ENCODE peak calls at places on chromosomes 5 and 9, in seven cellular contexts. H, A, M, F, U, I and X are unnamed samples.
A peak's percentile ranks its signal among the peaks of the same experiment; 100 is the strongest.

GRCh38 chr5:38316544-38317224 is 58.3 kb downstream of the EGFLAM start:
- DNase-seq in H (peak; percentile 74), A (peak; percentile 90), M (no peak), F (no peak), U (peak; percentile 56), I (no peak), X (peak; percentile 23)

GRCh38 chr5:170287532-170287931 is 10.0 kb downstream of the LCP2 start:
- DNase-seq in H (peak; percentile 75), A (no peak), M (no peak), F (no peak), U (peak; percentile 63), I (no peak), X (no peak)

GRCh38 chr9:122366074-122366672 is 4.7 kb upstream of the PTGS1 start:
- DNase-seq in H (no peak), A (no peak), M (no peak), F (no peak), U (no peak), I (no peak), X (no peak)

GRCh38 chr9:33458444-33458843 is 11.1 kb upstream of the AQP3 start:
- DNase-seq in H (no peak), A (no peak), M (peak; percentile 63), F (peak; percentile 82), U (no peak), I (no peak), X (no peak)

GRCh38 chr9:109975574-109976327 is 195.8 kb downstream of the PALM2AKAP2 start:
- DNase-seq in H (peak; percentile 87), A (no peak), M (no peak), F (no peak), U (no peak), I (no peak), X (no peak)

GRCh38 chr5:149260761-149261160 is 10.9 kb upstream of the AFAP1L1 start:
- DNase-seq in H (no peak), A (no peak), M (no peak), F (peak; percentile 82), U (no peak), I (no peak), X (no peak)

GRCh38 chr5:31523041-31523440 is 8.9 kb downstream of the DROSHA start:
- DNase-seq in H (no peak), A (no peak), M (no peak), F (no peak), U (no peak), I (no peak), X (no peak)

GRCh38 chr5:107169871-107170270 is 500.9 kb downstream of the EFNA5 start:
- DNase-seq in H (no peak), A (no peak), M (no peak), F (no peak), U (no peak), I (no peak), X (no peak)

GRCh38 chr5:52798952-52799351 is 11.2 kb downstream of the ITGA1 start:
- DNase-seq in H (no peak), A (no peak), M (peak; percentile 33), F (no peak), U (no peak), I (no peak), X (no peak)

GRCh38 chr5:97501965-97502305 is 318.9 kb upstream of the RIOK2 start:
- DNase-seq in H (peak; percentile 6), A (no peak), M (no peak), F (no peak), U (no peak), I (no peak), X (no peak)

GRCh38 chr5:115377468-115378217 is 81.2 kb upstream of the CCDC112 start:
- DNase-seq in H (peak; percentile 95), A (peak; percentile 67), M (no peak), F (peak; percentile 66), U (no peak), I (no peak), X (peak; percentile 93)

GRCh38 chr9:76542360-76542759 is 83.4 kb downstream of the GCNT1 start:
- DNase-seq in H (no peak), A (no peak), M (peak; percentile 76), F (no peak), U (no peak), I (no peak), X (no peak)

GRCh38 chr9:127746959-127747569 is 12.0 kb upstream of the TOR2A start:
- DNase-seq in H (no peak), A (no peak), M (no peak), F (no peak), U (no peak), I (no peak), X (no peak)

GRCh38 chr9:89608646-89609335 is 4.0 kb downstream of the GADD45G start:
- DNase-seq in H (no peak), A (no peak), M (no peak), F (no peak), U (no peak), I (no peak), X (no peak)

GRCh38 chr9:111463036-111463435 is 21.1 kb downstream of the ECPAS start:
- DNase-seq in H (no peak), A (no peak), M (no peak), F (no peak), U (no peak), I (no peak), X (no peak)

GRCh38 chr9:91001146-91001611 is 199.6 kb downstream of the SYK start:
- DNase-seq in H (peak; percentile 79), A (no peak), M (no peak), F (peak; percentile 100), U (peak; percentile 41), I (no peak), X (peak; percentile 23)

GRCh38 chr9:107738789-107739188 is 249.2 kb upstream of the KLF4 start:
- DNase-seq in H (peak; percentile 81), A (no peak), M (no peak), F (no peak), U (peak; percentile 50), I (no peak), X (no peak)

GRCh38 chr5:116498478-116498877 is 76.1 kb downstream of the SEMA6A start:
- DNase-seq in H (no peak), A (no peak), M (no peak), F (no peak), U (no peak), I (no peak), X (no peak)

GRCh38 chr9:127131871-127132270 is 9.4 kb upstream of the ANGPTL2 start:
- DNase-seq in H (peak; percentile 86), A (no peak), M (no peak), F (peak; percentile 28), U (no peak), I (no peak), X (no peak)

GRCh38 chr5:113022661-113023060 is 46.1 kb downstream of the DCP2 start:
- DNase-seq in H (no peak), A (no peak), M (no peak), F (peak; percentile 36), U (no peak), I (no peak), X (no peak)

GRCh38 chr9:1969898-1970297 is 45.2 kb upstream of the SMARCA2 start:
- DNase-seq in H (no peak), A (no peak), M (no peak), F (no peak), U (no peak), I (no peak), X (no peak)

GRCh38 chr9:121386442-121387175 is 16.6 kb upstream of the STOM start:
- DNase-seq in H (no peak), A (no peak), M (no peak), F (no peak), U (no peak), I (no peak), X (no peak)

GRCh38 chr5:36323926-36324781 is 22.5 kb upstream of the RANBP3L start:
- DNase-seq in H (no peak), A (no peak), M (no peak), F (no peak), U (no peak), I (no peak), X (no peak)

GRCh38 chr5:128213340-128213739 is 129.8 kb downstream of the SLC12A2 start:
- DNase-seq in H (peak; percentile 81), A (peak; percentile 56), M (peak; percentile 77), F (peak; percentile 46), U (peak; percentile 31), I (peak; percentile 62), X (no peak)

GRCh38 chr5:143440448-143441102 is 37.1 kb upstream of the NR3C1 start:
- DNase-seq in H (no peak), A (peak; percentile 17), M (no peak), F (no peak), U (no peak), I (no peak), X (no peak)

GRCh38 chr9:89923961-89924504 is 319.2 kb downstream of the GADD45G start:
- DNase-seq in H (peak; percentile 21), A (no peak), M (peak; percentile 7), F (no peak), U (no peak), I (no peak), X (no peak)

GRCh38 chr9:15182003-15182695 is 124.9 kb downstream of the TTC39B start:
- DNase-seq in H (no peak), A (no peak), M (no peak), F (no peak), U (no peak), I (peak; percentile 12), X (no peak)

GRCh38 chr5:179819296-179820126 is 1.2 kb upstream of the SQSTM1 start:
- DNase-seq in H (peak; percentile 70), A (no peak), M (peak; percentile 65), F (peak; percentile 52), U (peak; percentile 56), I (no peak), X (no peak)
- H3K4me3 ChIP-seq in H (no peak overlapping the region), A (peak overlapping the region; percentile 3), M (no peak overlapping the region), F (no peak overlapping the region), U (no peak overlapping the region), I (no peak overlapping the region), X (peak overlapping the region; percentile 99)

DNA sequence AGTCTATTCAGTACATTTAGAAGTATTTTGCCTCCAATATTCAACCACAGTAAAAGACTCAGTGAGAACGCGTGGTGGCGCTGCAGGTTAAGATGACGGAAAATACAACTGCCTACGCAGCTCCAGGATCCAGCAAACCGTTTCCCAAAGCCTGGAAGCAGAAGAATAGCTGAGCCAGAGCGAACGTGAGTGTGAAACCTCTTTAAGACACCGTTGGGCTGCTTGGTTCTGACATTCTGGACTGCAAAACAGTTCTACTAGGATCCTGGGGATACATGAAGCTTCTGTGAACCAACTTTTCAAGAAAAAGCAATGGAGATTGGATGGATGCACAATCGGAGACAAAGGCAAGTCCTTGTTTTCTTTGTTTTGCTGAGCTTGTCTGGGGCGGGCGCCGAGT is at the start of gene PCDHB16:
- DNase-seq in H (peak; percentile 17), A (no peak), M (no peak), F (peak; percentile 3), U (no peak), I (peak; percentile 50), X (no peak)
- H3K4me3 ChIP-seq in H (no peak within 1 kb of the TSS), A (no peak within 1 kb of the TSS), M (no peak within 1 kb of the TSS), F (no peak within 1 kb of the TSS), U (peak within 1 kb of the TSS; percentile 1), I (peak within 1 kb of the TSS; percentile 22), X (peak within 1 kb of the TSS; percentile 2)

GRCh38 chr5:146345240-146345577 is 6.6 kb downstream of the POU4F3 start:
- DNase-seq in H (no peak), A (no peak), M (no peak), F (no peak), U (no peak), I (no peak), X (no peak)
- H3K4me3 ChIP-seq in H (no peak overlapping the region), A (no peak overlapping the region), M (no peak overlapping the region), F (no peak overlapping the region), U (no peak overlapping the region), I (no peak overlapping the region), X (no peak overlapping the region)

GRCh38 chr5:444226-444625 is 1.2 kb downstream of the EXOC3 start:
- DNase-seq in H (no peak), A (no peak), M (no peak), F (no peak), U (no peak), I (no peak), X (no peak)
- H3K4me3 ChIP-seq in H (peak overlapping the region; percentile 94), A (peak overlapping the region; percentile 99), M (peak overlapping the region; percentile 97), F (peak overlapping the region; percentile 79), U (no peak overlapping the region), I (no peak overlapping the region), X (peak overlapping the region; percentile 87)

GRCh38 chr5:111227226-111227782 is 3.1 kb downstream of the CAMK4 start:
- DNase-seq in H (no peak), A (no peak), M (no peak), F (no peak), U (no peak), I (no peak), X (no peak)
- H3K4me3 ChIP-seq in H (no peak overlapping the region), A (no peak overlapping the region), M (no peak overlapping the region), F (no peak overlapping the region), U (no peak overlapping the region), I (no peak overlapping the region), X (no peak overlapping the region)